ENCODE peak calls at places on chromosomes 2 and 18, in seven cellular contexts. One of them, this sample, is unnamed.

GRCh38 chr2:121003391-121003790 is 267.7 kb downstream of the GLI2 start:
- DNase-seq in heart right ventricle: no peak
- DNase-seq in Panc1: no peak
- DNase-seq in OCI-LY7: no peak
- DNase-seq in kidney: no peak
- DNase-seq in PC-9: no peak
- DNase-seq in IMR-90: no peak
- DNase-seq in this sample: no peak

GRCh38 chr2:169072163-169072925 is 3.0 kb downstream of the DHRS9 start:
- DNase-seq in heart right ventricle: no peak
- DNase-seq in Panc1: no peak
- DNase-seq in OCI-LY7: no peak
- DNase-seq in kidney: no peak
- DNase-seq in PC-9: peak; percentile 50
- DNase-seq in IMR-90: no peak
- DNase-seq in this sample: no peak

GRCh38 chr2:20622296-20622686 is 28.6 kb downstream of the HS1BP3 start:
- DNase-seq in heart right ventricle: no peak
- DNase-seq in Panc1: no peak
- DNase-seq in OCI-LY7: no peak
- DNase-seq in kidney: peak; percentile 47
- DNase-seq in PC-9: no peak
- DNase-seq in IMR-90: no peak
- DNase-seq in this sample: no peak

GRCh38 chr18:22176622-22177495 is 7.5 kb downstream of the GATA6 start:
- DNase-seq in heart right ventricle: no peak
- DNase-seq in Panc1: no peak
- DNase-seq in OCI-LY7: no peak
- DNase-seq in kidney: no peak
- DNase-seq in PC-9: no peak
- DNase-seq in IMR-90: no peak
- DNase-seq in this sample: no peak

GRCh38 chr2:141313972-141314371 is 816.8 kb downstream of the LRP1B start:
- DNase-seq in heart right ventricle: no peak
- DNase-seq in Panc1: no peak
- DNase-seq in OCI-LY7: no peak
- DNase-seq in kidney: no peak
- DNase-seq in PC-9: no peak
- DNase-seq in IMR-90: no peak
- DNase-seq in this sample: no peak

GRCh38 chr18:75548353-75548752 is 120.8 kb upstream of the SMIM21 start:
- DNase-seq in heart right ventricle: no peak
- DNase-seq in Panc1: no peak
- DNase-seq in OCI-LY7: no peak
- DNase-seq in kidney: no peak
- DNase-seq in PC-9: no peak
- DNase-seq in IMR-90: no peak
- DNase-seq in this sample: no peak

GRCh38 chr2:950627-950992 is at the start of gene SNTG2:
- DNase-seq in heart right ventricle: peak; percentile 20
- DNase-seq in Panc1: no peak
- DNase-seq in OCI-LY7: no peak
- DNase-seq in kidney: no peak
- DNase-seq in PC-9: no peak
- DNase-seq in IMR-90: no peak
- DNase-seq in this sample: no peak

GRCh38 chr18:74869904-74870863 is 272.5 kb downstream of the ZNF407 start:
- DNase-seq in heart right ventricle: no peak
- DNase-seq in Panc1: no peak
- DNase-seq in OCI-LY7: no peak
- DNase-seq in kidney: no peak
- DNase-seq in PC-9: no peak
- DNase-seq in IMR-90: peak; percentile 2
- DNase-seq in this sample: no peak

GRCh38 chr2:64866797-64867196 is 122.4 kb upstream of the SLC1A4 start:
- DNase-seq in heart right ventricle: no peak
- DNase-seq in Panc1: no peak
- DNase-seq in OCI-LY7: no peak
- DNase-seq in kidney: peak; percentile 89
- DNase-seq in PC-9: peak; percentile 58
- DNase-seq in IMR-90: peak; percentile 98
- DNase-seq in this sample: no peak

GRCh38 chr18:63322908-63323634 is 3.5 kb upstream of the BCL2 start:
- DNase-seq in heart right ventricle: peak; percentile 74
- DNase-seq in Panc1: peak; percentile 32
- DNase-seq in OCI-LY7: peak; percentile 66
- DNase-seq in kidney: no peak
- DNase-seq in PC-9: peak; percentile 52
- DNase-seq in IMR-90: peak; percentile 73
- DNase-seq in this sample: peak; percentile 31

GRCh38 chr18:4134691-4135090 is 320.4 kb downstream of the DLGAP1 start:
- DNase-seq in heart right ventricle: no peak
- DNase-seq in Panc1: no peak
- DNase-seq in OCI-LY7: no peak
- DNase-seq in kidney: no peak
- DNase-seq in PC-9: no peak
- DNase-seq in IMR-90: no peak
- DNase-seq in this sample: no peak

GRCh38 chr18:25047421-25047820 is 304.5 kb downstream of the ZNF521 start:
- DNase-seq in heart right ventricle: no peak
- DNase-seq in Panc1: no peak
- DNase-seq in OCI-LY7: no peak
- DNase-seq in kidney: no peak
- DNase-seq in PC-9: no peak
- DNase-seq in IMR-90: no peak
- DNase-seq in this sample: no peak

GRCh38 chr2:69026026-69026425 is 13.0 kb downstream of the ANTXR1 start:
- DNase-seq in heart right ventricle: peak; percentile 41
- DNase-seq in Panc1: no peak
- DNase-seq in OCI-LY7: peak; percentile 34
- DNase-seq in kidney: no peak
- DNase-seq in PC-9: no peak
- DNase-seq in IMR-90: peak; percentile 46
- DNase-seq in this sample: no peak

GRCh38 chr2:235960716-235961640 is 207.2 kb downstream of the GBX2 start:
- DNase-seq in heart right ventricle: no peak
- DNase-seq in Panc1: no peak
- DNase-seq in OCI-LY7: no peak
- DNase-seq in kidney: no peak
- DNase-seq in PC-9: peak; percentile 34
- DNase-seq in IMR-90: no peak
- DNase-seq in this sample: no peak

GRCh38 chr2:117058366-117058765 is 756.1 kb upstream of the DDX18 start:
- DNase-seq in heart right ventricle: no peak
- DNase-seq in Panc1: no peak
- DNase-seq in OCI-LY7: peak; percentile 61
- DNase-seq in kidney: no peak
- DNase-seq in PC-9: no peak
- DNase-seq in IMR-90: no peak
- DNase-seq in this sample: no peak

GRCh38 chr18:46481048-46481846 is 175.8 kb downstream of the LOXHD1 start:
- DNase-seq in heart right ventricle: peak; percentile 42
- DNase-seq in Panc1: no peak
- DNase-seq in OCI-LY7: peak; percentile 39
- DNase-seq in kidney: no peak
- DNase-seq in PC-9: no peak
- DNase-seq in IMR-90: peak; percentile 52
- DNase-seq in this sample: no peak

GRCh38 chr2:71674158-71674807 is 220.9 kb downstream of the DYSF start:
- DNase-seq in heart right ventricle: no peak
- DNase-seq in Panc1: no peak
- DNase-seq in OCI-LY7: no peak
- DNase-seq in kidney: peak; percentile 28
- DNase-seq in PC-9: no peak
- DNase-seq in IMR-90: no peak
- DNase-seq in this sample: no peak

GRCh38 chr2:108959401-108959800 is 29.6 kb downstream of the EDAR start:
- DNase-seq in heart right ventricle: no peak
- DNase-seq in Panc1: no peak
- DNase-seq in OCI-LY7: no peak
- DNase-seq in kidney: peak; percentile 38
- DNase-seq in PC-9: no peak
- DNase-seq in IMR-90: peak; percentile 4
- DNase-seq in this sample: no peak

GRCh38 chr2:231133365-231134114 is 8.7 kb upstream of the HTR2B start:
- DNase-seq in heart right ventricle: no peak
- DNase-seq in Panc1: no peak
- DNase-seq in OCI-LY7: no peak
- DNase-seq in kidney: no peak
- DNase-seq in PC-9: no peak
- DNase-seq in IMR-90: peak; percentile 58
- DNase-seq in this sample: no peak

GRCh38 chr2:68357608-68358337 is 7.3 kb upstream of the PLEK start:
- DNase-seq in heart right ventricle: peak; percentile 48
- DNase-seq in Panc1: no peak
- DNase-seq in OCI-LY7: peak; percentile 78
- DNase-seq in kidney: no peak
- DNase-seq in PC-9: peak; percentile 51
- DNase-seq in IMR-90: peak; percentile 58
- DNase-seq in this sample: peak; percentile 45

GRCh38 chr2:234494361-234495075 is 2.4 kb downstream of the ARL4C start:
- DNase-seq in heart right ventricle: no peak
- DNase-seq in Panc1: no peak
- DNase-seq in OCI-LY7: peak; percentile 55
- DNase-seq in kidney: no peak
- DNase-seq in PC-9: peak; percentile 83
- DNase-seq in IMR-90: peak; percentile 66
- DNase-seq in this sample: no peak

GRCh38 chr18:9204659-9205058 is 68.1 kb downstream of the ANKRD12 start:
- DNase-seq in heart right ventricle: no peak
- DNase-seq in Panc1: no peak
- DNase-seq in OCI-LY7: no peak
- DNase-seq in kidney: no peak
- DNase-seq in PC-9: no peak
- DNase-seq in IMR-90: no peak
- DNase-seq in this sample: no peak

GRCh38 chr18:24875761-24876160 is 415.3 kb downstream of the HRH4 start:
- DNase-seq in heart right ventricle: no peak
- DNase-seq in Panc1: no peak
- DNase-seq in OCI-LY7: no peak
- DNase-seq in kidney: no peak
- DNase-seq in PC-9: no peak
- DNase-seq in IMR-90: no peak
- DNase-seq in this sample: no peak

GRCh38 chr2:120472891-120473309 is 127.0 kb downstream of the INHBB start:
- DNase-seq in heart right ventricle: no peak
- DNase-seq in Panc1: no peak
- DNase-seq in OCI-LY7: no peak
- DNase-seq in kidney: no peak
- DNase-seq in PC-9: no peak
- DNase-seq in IMR-90: no peak
- DNase-seq in this sample: no peak

GRCh38 chr18:14089781-14090180 is 42.5 kb downstream of the ZNF519 start:
- DNase-seq in heart right ventricle: no peak
- DNase-seq in Panc1: no peak
- DNase-seq in OCI-LY7: no peak
- DNase-seq in kidney: no peak
- DNase-seq in PC-9: no peak
- DNase-seq in IMR-90: peak; percentile 18
- DNase-seq in this sample: no peak

GRCh38 chr2:31107588-31108300 is 30.5 kb downstream of the GALNT14 start:
- DNase-seq in heart right ventricle: no peak
- DNase-seq in Panc1: no peak
- DNase-seq in OCI-LY7: no peak
- DNase-seq in kidney: no peak
- DNase-seq in PC-9: no peak
- DNase-seq in IMR-90: no peak
- DNase-seq in this sample: no peak

GRCh38 chr18:40413160-40413559 is 1541.9 kb upstream of the PIK3C3 start:
- DNase-seq in heart right ventricle: no peak
- DNase-seq in Panc1: no peak
- DNase-seq in OCI-LY7: no peak
- DNase-seq in kidney: no peak
- DNase-seq in PC-9: no peak
- DNase-seq in IMR-90: peak; percentile 45
- DNase-seq in this sample: no peak
- TF ChIP-seq CTCF in heart right ventricle: peak; percentile 12
- TF ChIP-seq CTCF in Panc1: peak; percentile 16
- TF ChIP-seq CTCF in OCI-LY7: no peak
- TF ChIP-seq CTCF in kidney: peak; percentile 41
- TF ChIP-seq CTCF in PC-9: no peak
- TF ChIP-seq CTCF in IMR-90: peak; percentile 57
- TF ChIP-seq CTCF in this sample: no peak

GRCh38 chr18:21083017-21083416 is 28.6 kb downstream of the ROCK1 start:
- DNase-seq in heart right ventricle: no peak
- DNase-seq in Panc1: no peak
- DNase-seq in OCI-LY7: no peak
- DNase-seq in kidney: no peak
- DNase-seq in PC-9: no peak
- DNase-seq in IMR-90: no peak
- DNase-seq in this sample: no peak
- H3K9me3 ChIP-seq in heart right ventricle: peaks cover 46% of the 10 kb centered on the region
- H3K9me3 ChIP-seq in Panc1: peaks cover 11% of the 10 kb centered on the region
- H3K9me3 ChIP-seq in OCI-LY7: peaks cover 54% of the 10 kb centered on the region
- H3K9me3 ChIP-seq in kidney: peaks cover 13% of the 10 kb centered on the region
- H3K9me3 ChIP-seq in PC-9: no peaks in the 10 kb centered on the region
- H3K9me3 ChIP-seq in IMR-90: no peaks in the 10 kb centered on the region
- H3K9me3 ChIP-seq in this sample: peaks cover 10% of the 10 kb centered on the region

GRCh38 chr18:34726286-34727004 is 16.3 kb downstream of the DTNA start:
- DNase-seq in heart right ventricle: no peak
- DNase-seq in Panc1: no peak
- DNase-seq in OCI-LY7: no peak
- DNase-seq in kidney: no peak
- DNase-seq in PC-9: no peak
- DNase-seq in IMR-90: no peak
- DNase-seq in this sample: no peak

GRCh38 chr18:34720220-34720619 is 10.1 kb downstream of the DTNA start:
- DNase-seq in heart right ventricle: no peak
- DNase-seq in Panc1: no peak
- DNase-seq in OCI-LY7: no peak
- DNase-seq in kidney: no peak
- DNase-seq in PC-9: no peak
- DNase-seq in IMR-90: no peak
- DNase-seq in this sample: no peak

GRCh38 chr18:34718610-34719009 is 8.5 kb downstream of the DTNA start:
- DNase-seq in heart right ventricle: no peak
- DNase-seq in Panc1: no peak
- DNase-seq in OCI-LY7: no peak
- DNase-seq in kidney: no peak
- DNase-seq in PC-9: no peak
- DNase-seq in IMR-90: no peak
- DNase-seq in this sample: no peak

DNA sequence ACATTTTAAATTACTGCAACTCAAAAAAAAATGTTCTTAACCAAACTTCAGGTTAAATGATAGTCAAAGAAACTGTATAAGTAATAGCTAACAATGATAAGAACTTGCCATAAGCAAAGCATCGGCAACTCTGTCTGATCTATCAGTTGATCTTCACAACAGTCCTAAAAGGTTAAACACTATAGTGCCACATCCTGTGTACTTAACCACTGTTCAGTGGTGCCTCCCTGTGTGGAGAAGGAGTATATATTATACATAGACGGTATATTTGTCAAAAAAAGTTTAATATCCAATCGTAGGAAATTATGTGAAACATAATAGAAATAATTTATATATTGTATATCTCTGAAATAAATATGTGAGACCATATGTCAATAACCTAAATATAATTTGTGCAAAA is 13.0 kb downstream of the DTNA start:
- DNase-seq in heart right ventricle: no peak
- DNase-seq in Panc1: no peak
- DNase-seq in OCI-LY7: no peak
- DNase-seq in kidney: no peak
- DNase-seq in PC-9: no peak
- DNase-seq in IMR-90: no peak
- DNase-seq in this sample: no peak
- TF ChIP-seq CTCF in heart right ventricle: no peak
- TF ChIP-seq CTCF in Panc1: no peak
- TF ChIP-seq CTCF in OCI-LY7: no peak
- TF ChIP-seq CTCF in kidney: no peak
- TF ChIP-seq CTCF in PC-9: no peak
- TF ChIP-seq CTCF in IMR-90: no peak
- TF ChIP-seq CTCF in this sample: no peak

GRCh38 chr18:43744960-43745740 is 467.9 kb upstream of the SYT4 start:
- DNase-seq in heart right ventricle: no peak
- DNase-seq in Panc1: no peak
- DNase-seq in OCI-LY7: no peak
- DNase-seq in kidney: no peak
- DNase-seq in PC-9: no peak
- DNase-seq in IMR-90: no peak
- DNase-seq in this sample: no peak
- H3K9me3 ChIP-seq in heart right ventricle: peaks cover 28% of the 10 kb centered on the region
- H3K9me3 ChIP-seq in Panc1: no peaks in the 10 kb centered on the region
- H3K9me3 ChIP-seq in OCI-LY7: no peaks in the 10 kb centered on the region
- H3K9me3 ChIP-seq in kidney: no peaks in the 10 kb centered on the region
- H3K9me3 ChIP-seq in PC-9: no peaks in the 10 kb centered on the region
- H3K9me3 ChIP-seq in IMR-90: no peaks in the 10 kb centered on the region
- H3K9me3 ChIP-seq in this sample: no peaks in the 10 kb centered on the region

This sample was measured in Caco-2.